ENCODE peak calls at places on chromosome 18, in five cellular contexts. P is astrocyte; T is substantia nigra; Q is CD4-positive, alpha-beta memory T cell; R is activated naive CD8-positive, alpha-beta T cell treated with anti-CD3 and anti-CD28 coated beads for 36 hours. K is an unnamed sample.

GRCh38 chr18:2572144-2572682 is 856 bp downstream of the NDC80 start:
- DNase-seq in T (no peak), R (no peak), Q (peak), P (no peak), K (no peak)

GRCh38 chr18:5895886-5896740 is 791 bp upstream of the TMEM200C start:
- DNase-seq in T (peak), P (peak), R (peak), Q (no peak), K (no peak)

GRCh38 chr18:12777543-12777942 is 74.7 kb downstream of the PSMG2 start:
- DNase-seq in T (no peak), P (no peak), R (no peak), Q (no peak), K (no peak)

GRCh38 chr18:75161629-75162028 is 47.3 kb downstream of the PTGR3 start:
- DNase-seq in Q (peak), T (no peak), R (peak), P (peak), K (peak)

GRCh38 chr18:69898241-69898861 is 49.3 kb downstream of the CD226 start:
- DNase-seq in P (peak), R (peak), T (no peak), Q (peak), K (no peak)

GRCh38 chr18:37524139-37524538 is 41.5 kb downstream of the CELF4 start:
- DNase-seq in T (no peak), R (no peak), Q (no peak), P (no peak), K (no peak)

GRCh38 chr18:22378672-22379282 is 38.9 kb downstream of the CTAGE1 start:
- DNase-seq in T (no peak), R (no peak), P (no peak), Q (peak), K (no peak)

GRCh38 chr18:74951165-74951760 is 257.7 kb downstream of the PTGR3 start:
- DNase-seq in R (no peak), P (peak), Q (peak), T (no peak), K (no peak)

GRCh38 chr18:50284226-50284885 is 3.0 kb upstream of the MBD1 start:
- DNase-seq in Q (no peak), T (no peak), R (no peak), P (no peak), K (no peak)

GRCh38 chr18:49013961-49014604 is 63.3 kb upstream of the SMAD7 start:
- DNase-seq in P (no peak), R (no peak), Q (no peak), T (no peak), K (no peak)

GRCh38 chr18:63157293-63158011 is 162.1 kb downstream of the BCL2 start:
- DNase-seq in R (peak), T (no peak), Q (peak), P (no peak), K (peak)

GRCh38 chr18:21448301-21448700 is 152.2 kb downstream of the ESCO1 start:
- DNase-seq in T (no peak), P (peak), R (no peak), Q (no peak), K (no peak)

GRCh38 chr18:9965711-9966624 is 52.2 kb downstream of the VAPA start:
- DNase-seq in Q (no peak), R (no peak), T (no peak), P (peak), K (no peak)

GRCh38 chr18:57437433-57437781 is 2.2 kb downstream of the ONECUT2 start:
- DNase-seq in P (no peak), R (no peak), T (no peak), Q (no peak), K (no peak)

GRCh38 chr18:75132471-75132870 is 76.5 kb downstream of the PTGR3 start:
- DNase-seq in R (no peak), Q (no peak), T (no peak), P (no peak), K (no peak)

GRCh38 chr18:43526436-43527150 is 249.3 kb upstream of the SYT4 start:
- DNase-seq in T (no peak), P (no peak), Q (no peak), R (no peak), K (no peak)

GRCh38 chr18:2997846-2998599 is 14.9 kb downstream of the LPIN2 start:
- DNase-seq in P (peak), T (no peak), R (no peak), Q (no peak), K (no peak)

GRCh38 chr18:21444465-21445023 is 156.0 kb downstream of the ESCO1 start:
- DNase-seq in Q (no peak), P (peak), T (no peak), R (no peak), K (no peak)

GRCh38 chr18:61606759-61607158 is 273.5 kb downstream of the CDH20 start:
- DNase-seq in T (no peak), P (peak), Q (no peak), R (no peak), K (no peak)

GRCh38 chr18:48100712-48101165 is 170.3 kb upstream of the SMAD2 start:
- DNase-seq in R (no peak), P (no peak), Q (no peak), T (no peak), K (no peak)

GRCh38 chr18:22253156-22253555 is 83.8 kb downstream of the GATA6 start:
- DNase-seq in R (no peak), T (no peak), Q (no peak), P (no peak), K (no peak)

GRCh38 chr18:3666526-3667254 is 216.7 kb downstream of the TGIF1 start:
- DNase-seq in T (no peak), Q (no peak), R (no peak), P (no peak), K (no peak)

GRCh38 chr18:25831226-25831828 is 259.1 kb downstream of the SS18 start:
- DNase-seq in P (peak), R (no peak), T (no peak), Q (no peak), K (no peak)

K was measured in NCI-H2107.